ENCODE peak calls at places on chromosome 10, in four cellular contexts. U is right lobe of liver, J is stomach, L is fibroblast of lung. M is an unnamed sample. For H3K36me3, the result is how much of the 10 kb centered on the place peaks cover.

GRCh38 chr10:110548002-110548401 is 19.5 kb upstream of the SMC3 start:
- DNase-seq in L (no peak), U (no peak), J (no peak), M (no peak)

GRCh38 chr10:96358851-96359540 is at the start of gene OPALIN:
- DNase-seq in J (no peak), L (no peak), U (no peak), M (no peak)

GRCh38 chr10:91162050-91162494 is 58.4 kb upstream of the PCGF5 start:
- DNase-seq in J (no peak), L (peak), U (no peak), M (no peak)

GRCh38 chr10:68075550-68076004 is 494 bp upstream of the HERC4 start:
- DNase-seq in J (no peak), L (no peak), U (no peak), M (no peak)

GRCh38 chr10:29472268-29473086 is 162.3 kb downstream of the SVIL start:
- DNase-seq in U (no peak), L (no peak), J (no peak), M (no peak)

GRCh38 chr10:63423489-63423888 is 42.3 kb downstream of the JMJD1C start:
- DNase-seq in U (no peak), J (no peak), L (no peak), M (no peak)

GRCh38 chr10:104054430-104054829 is 31.2 kb downstream of the COL17A1 start:
- DNase-seq in L (peak), J (no peak), U (no peak), M (no peak)

GRCh38 chr10:52744057-52744819 is 28.3 kb downstream of the MBL2 start:
- DNase-seq in J (no peak), U (no peak), L (no peak), M (no peak)

GRCh38 chr10:72134785-72135765 is 46.7 kb upstream of the SPOCK2 start:
- DNase-seq in J (no peak), L (no peak), U (no peak), M (no peak)

GRCh38 chr10:105042906-105043552 is 401.9 kb downstream of the SORCS3 start:
- DNase-seq in U (no peak), L (no peak), J (no peak), M (no peak)

GRCh38 chr10:51964630-51965029 is 265.2 kb upstream of the CSTF2T start:
- DNase-seq in L (peak), U (no peak), J (no peak), M (no peak)

GRCh38 chr10:32271617-32272016 is 75.3 kb downstream of the EPC1 start:
- DNase-seq in J (no peak), L (peak), U (no peak), M (no peak)

GRCh38 chr10:118472961-118473675 is 122.3 kb downstream of the PRLHR start:
- DNase-seq in L (no peak), J (no peak), U (no peak), M (no peak)

GRCh38 chr10:76879116-76879706 is 758.4 kb downstream of the KCNMA1 start:
- DNase-seq in L (no peak), U (no peak), J (no peak), M (no peak)

GRCh38 chr10:119654540-119654939 is 3.4 kb downstream of the BAG3 start:
- DNase-seq in U (peak), J (peak), L (no peak), M (peak)

GRCh38 chr10:10831085-10831484 is 186.6 kb upstream of the CELF2 start:
- DNase-seq in U (no peak), L (peak), J (no peak), M (no peak)

GRCh38 chr10:118969014-118969413 is 60.5 kb upstream of the NANOS1 start:
- DNase-seq in J (no peak), L (no peak), U (no peak), M (no peak)

GRCh38 chr10:6504296-6504695 is 75.8 kb downstream of the PRKCQ start:
- DNase-seq in J (no peak), U (no peak), L (no peak), M (no peak)

GRCh38 chr10:29099001-29099400 is 189.9 kb upstream of the LYZL1 start:
- DNase-seq in J (no peak), U (no peak), L (no peak), M (no peak)

GRCh38 chr10:123501148-123501547 is 165.0 kb upstream of the GPR26 start:
- DNase-seq in U (no peak), J (no peak), L (no peak), M (no peak)

GRCh38 chr10:130065251-130065650 is 45.4 kb downstream of the C10orf143 start:
- DNase-seq in U (no peak), L (no peak), J (no peak), M (no peak)

GRCh38 chr10:125068406-125068805 is 92.0 kb downstream of the CTBP2 start:
- DNase-seq in U (no peak), L (no peak), J (no peak), M (peak)

GRCh38 chr10:123565691-123566660 is 100.2 kb upstream of the GPR26 start:
- DNase-seq in L (no peak), U (no peak), J (no peak), M (no peak)

GRCh38 chr10:75428434-75429158 is 2.8 kb upstream of the LRMDA start:
- DNase-seq in U (no peak), J (no peak), L (peak), M (no peak)

GRCh38 chr10:88028654-88029053 is 165.2 kb downstream of the PTEN start:
- DNase-seq in L (no peak), J (no peak), U (peak), M (peak)

GRCh38 chr10:112985701-112986510 is 35.9 kb downstream of the TCF7L2 start:
- DNase-seq in U (no peak), J (no peak), L (peak), M (no peak)
- H3K36me3 ChIP-seq in U (under half), J (under half), L (under half), M (under half)

DNA sequence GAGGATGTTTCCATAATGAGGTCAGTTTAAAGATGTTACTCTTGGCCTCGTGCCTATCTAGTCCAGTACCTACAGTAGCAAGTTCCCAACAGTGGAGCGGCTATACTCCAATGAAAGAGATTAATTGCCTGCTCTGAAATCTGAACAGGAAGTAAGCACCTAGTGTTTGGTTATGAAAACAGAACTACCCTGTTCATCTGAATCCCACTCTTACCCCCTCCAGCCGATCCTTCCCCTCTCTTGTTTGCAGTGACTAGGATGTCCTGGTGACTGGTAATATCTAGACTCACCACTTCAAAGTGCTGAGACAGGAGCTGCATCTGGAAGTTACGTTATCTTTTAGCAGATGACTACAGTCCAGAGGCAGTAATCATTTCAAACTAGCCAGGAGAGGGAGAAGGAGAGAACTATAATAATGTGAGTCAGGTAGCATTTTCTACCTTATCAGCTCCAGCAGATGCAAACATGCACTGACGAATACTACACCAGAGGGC is 666.7 kb upstream of the NRP1 start:
- DNase-seq in L (peak), U (no peak), J (no peak), M (no peak)
- TF ChIP-seq CTCF in L (no peak), U (no peak), J (no peak), M (no peak)

DNA sequence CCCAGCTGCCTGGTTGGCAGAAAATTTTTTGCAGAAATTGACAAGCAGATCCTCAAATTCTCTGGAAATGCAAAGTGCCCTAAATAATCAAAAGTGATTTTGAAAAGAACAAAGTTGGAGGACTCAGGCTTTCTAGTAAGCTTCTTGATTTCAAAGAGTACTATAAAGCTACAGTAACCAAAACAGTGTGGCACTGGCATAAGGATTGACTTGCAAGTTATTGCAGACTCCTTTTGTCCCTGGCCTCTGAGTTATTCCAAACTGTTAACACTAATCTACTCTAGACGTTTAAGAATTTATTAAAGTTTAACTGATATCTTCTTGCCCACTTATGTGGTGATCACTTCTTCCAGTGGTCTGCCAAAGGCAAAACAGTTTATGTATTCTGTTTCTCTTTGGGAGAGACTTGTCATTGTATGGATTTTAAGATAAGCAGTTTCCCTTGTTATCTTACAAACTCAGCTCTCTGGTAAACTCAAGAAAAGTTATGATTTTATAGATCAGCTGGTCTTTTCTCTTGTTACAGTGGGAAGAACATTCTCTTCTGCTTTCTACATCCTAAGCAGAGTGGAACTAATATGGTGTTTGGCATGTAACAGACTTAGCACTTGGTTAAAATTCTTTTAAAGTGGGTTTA is 41.4 kb downstream of the LOXL4 start:
- DNase-seq in J (no peak), L (no peak), U (no peak), M (no peak)
- H3K36me3 ChIP-seq in J (under half), L (under half), U (under half), M (under half)

DNA sequence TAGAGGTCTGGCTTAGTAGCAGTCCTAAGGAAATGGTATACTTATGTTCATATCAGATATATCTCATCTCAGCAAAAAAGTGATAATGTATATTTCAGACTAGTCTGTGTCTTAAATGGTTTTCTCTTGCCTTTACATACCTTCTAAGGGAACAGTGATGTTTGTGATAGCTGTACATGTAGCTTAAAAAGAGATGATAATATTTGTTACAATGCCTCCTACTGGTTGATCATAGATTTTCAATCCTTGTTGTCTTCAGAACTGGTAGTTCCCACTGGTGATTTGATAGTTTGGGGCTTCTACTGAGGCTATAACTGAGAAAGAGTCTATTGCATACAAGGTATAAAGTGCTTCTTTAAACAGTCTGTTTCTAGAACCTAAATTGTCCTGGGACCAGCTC is 90.1 kb downstream of the BTRC start:
- DNase-seq in L (no peak), U (no peak), J (no peak), M (no peak)
- TF ChIP-seq CTCF in L (peak), U (peak), J (no peak), M (no peak)

GRCh38 chr10:13612654-13613373 is 26.0 kb downstream of the PRPF18 start:
- DNase-seq in J (no peak), U (no peak), L (no peak), M (no peak)

GRCh38 chr10:13604641-13605040 is 17.9 kb downstream of the PRPF18 start:
- DNase-seq in U (no peak), J (no peak), L (no peak), M (no peak)

GRCh38 chr10:13613519-13613918 is 26.8 kb downstream of the PRPF18 start:
- DNase-seq in U (no peak), J (no peak), L (peak), M (no peak)

GRCh38 chr10:13608246-13608853 is 21.6 kb downstream of the PRPF18 start:
- DNase-seq in U (no peak), J (no peak), L (peak), M (no peak)
- H3K36me3 ChIP-seq in U (half or more), J (half or more), L (under half), M (under half)

DNA sequence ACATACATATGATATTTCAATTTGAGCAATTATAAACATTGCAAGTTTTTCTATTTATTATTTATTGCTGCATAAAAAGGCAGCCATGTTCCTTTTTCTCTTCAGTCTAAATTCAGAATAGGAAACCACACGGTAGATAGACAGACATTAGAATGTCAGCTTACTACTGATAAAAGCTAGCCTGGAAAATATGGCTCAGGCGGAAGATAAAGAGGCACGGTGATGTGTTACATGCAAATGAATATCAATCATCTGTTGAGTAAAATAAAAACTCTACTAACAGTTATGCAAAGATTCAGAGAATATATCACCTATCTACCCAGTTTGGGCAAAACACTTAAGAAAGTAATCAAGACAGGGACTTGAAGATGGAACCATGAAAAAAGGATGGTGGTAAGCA is 73.5 kb upstream of the PDSS1 start:
- DNase-seq in L (no peak), U (no peak), J (no peak), M (no peak)
- TF ChIP-seq CTCF in L (no peak), U (no peak), J (no peak), M (no peak)

DNA sequence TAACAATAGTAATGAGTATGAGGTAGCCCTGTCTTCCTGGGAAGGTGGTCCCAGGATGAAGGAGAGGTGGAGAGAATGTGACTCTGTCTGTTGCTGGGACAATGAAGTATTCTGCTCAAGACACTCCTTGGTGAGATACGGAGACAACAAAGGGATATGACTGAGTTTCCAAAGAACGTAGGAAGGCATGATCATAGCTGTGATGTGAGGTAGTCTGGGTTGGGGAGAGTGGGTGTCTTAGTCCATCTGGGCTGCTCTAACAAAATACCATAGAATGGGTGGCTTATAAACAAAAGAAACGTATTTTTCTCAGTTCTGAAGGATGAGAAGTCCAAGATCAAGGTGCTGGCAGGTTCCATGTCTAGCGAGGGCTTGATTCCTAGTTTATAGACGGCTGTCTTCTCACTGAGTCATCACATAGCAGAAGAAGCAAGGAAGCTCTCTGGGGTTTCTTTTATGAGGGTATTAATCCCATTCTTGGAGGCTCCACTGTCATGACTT is 84.9 kb upstream of the RHOBTB1 start:
- DNase-seq in U (no peak), J (no peak), L (peak), M (no peak)
- H3K36me3 ChIP-seq in U (under half), J (under half), L (under half), M (under half)